ENCODE peak calls at places on chromosome 2, in six cellular contexts. T, A, N, W, J and G are unnamed samples.

GRCh38 chr2:202494300-202494699 is 118.2 kb downstream of the BMPR2 start:
- DNase-seq in T (no peak), A (peak; percentile 33), N (peak; percentile 66), J (no peak), W (peak; percentile 41), G (no peak)

GRCh38 chr2:59041139-59041538 is 800.0 kb upstream of the FANCL start:
- DNase-seq in T (no peak), W (no peak), A (no peak), J (no peak), N (no peak), G (no peak)

GRCh38 chr2:217393585-217394032 is 533.7 kb upstream of the TNP1 start:
- DNase-seq in A (no peak), J (no peak), N (peak; percentile 64), W (peak; percentile 85), T (no peak), G (no peak)

GRCh38 chr2:234288974-234289455 is 207.9 kb downstream of the ARL4C start:
- DNase-seq in W (peak; percentile 64), T (peak; percentile 58), J (peak; percentile 71), N (peak; percentile 56), A (peak; percentile 61), G (peak; percentile 69)

GRCh38 chr2:215577356-215577755 is 141.5 kb upstream of the FN1 start:
- DNase-seq in N (peak; percentile 28), T (no peak), J (no peak), A (no peak), W (no peak), G (no peak)

GRCh38 chr2:165274698-165275097 is 35.5 kb downstream of the SCN2A start:
- DNase-seq in A (no peak), J (no peak), N (peak; percentile 16), T (peak; percentile 47), W (peak; percentile 4), G (no peak)

GRCh38 chr2:143844986-143845385 is 674.9 kb downstream of the ZEB2 start:
- DNase-seq in J (no peak), T (no peak), N (no peak), W (no peak), A (no peak), G (no peak)

GRCh38 chr2:56465491-56465890 is 281.7 kb downstream of the CCDC85A start:
- DNase-seq in T (no peak), A (no peak), W (peak; percentile 19), N (no peak), J (no peak), G (no peak)